ENCODE peak calls at places on chromosomes 4 and X, in seven cellular contexts. O is psoas muscle, A is lower lobe of right lung, P is lung, J is tibial artery, N is tibial nerve, T is A549. C is an unnamed sample.

GRCh38 chr4:39621582-39621981 is 17.1 kb downstream of the SMIM14 start:
- DNase-seq in O (peak), A (peak), P (peak), J (peak), N (no peak), T (no peak), C (no peak)

GRCh38 chrX:79369871-79370270 is 2.7 kb upstream of the ITM2A start:
- DNase-seq in O (no peak), A (no peak), P (no peak), J (no peak), N (no peak), T (no peak), C (no peak)

GRCh38 chr4:37812713-37813112 is 13.8 kb upstream of the PGM2 start:
- DNase-seq in O (no peak), A (no peak), P (no peak), J (no peak), N (no peak), T (peak), C (no peak)

GRCh38 chr4:1246111-1246881 is 2.6 kb downstream of the CTBP1 start:
- DNase-seq in O (peak), A (peak), P (peak), J (peak), N (no peak), T (no peak), C (no peak)

GRCh38 chr4:106264331-106264728 is 51.7 kb downstream of the TBCK start:
- DNase-seq in O (no peak), A (no peak), P (no peak), J (no peak), N (no peak), T (no peak), C (no peak)

GRCh38 chrX:317424-318067 is 1.1 kb downstream of the GTPBP6 start:
- DNase-seq in O (no peak), A (no peak), P (no peak), J (no peak), N (no peak), T (peak), C (peak)

GRCh38 chr4:159655547-159655946 is 552.7 kb downstream of the RAPGEF2 start:
- DNase-seq in O (no peak), A (no peak), P (no peak), J (no peak), N (no peak), T (no peak), C (no peak)

GRCh38 chrX:119981286-119982070 is 37.9 kb upstream of the NKAP start:
- DNase-seq in O (no peak), A (no peak), P (no peak), J (no peak), N (no peak), T (no peak), C (no peak)

GRCh38 chr4:63787326-63787725 is 621.9 kb downstream of the TECRL start:
- DNase-seq in O (no peak), A (no peak), P (no peak), J (no peak), N (no peak), T (no peak), C (no peak)

GRCh38 chr4:15303052-15303641 is 124.7 kb upstream of the C1QTNF7 start:
- DNase-seq in O (no peak), A (no peak), P (no peak), J (no peak), N (no peak), T (peak), C (peak)

GRCh38 chr4:184961693-184962092 is 56.6 kb upstream of the HELT start:
- DNase-seq in O (no peak), A (no peak), P (no peak), J (no peak), N (no peak), T (no peak), C (no peak)

GRCh38 chr4:105831189-105831588 is 64.1 kb upstream of the NPNT start:
- DNase-seq in O (no peak), A (no peak), P (no peak), J (no peak), N (no peak), T (no peak), C (no peak)

GRCh38 chr4:84814100-84814750 is 152.3 kb downstream of the WDFY3 start:
- DNase-seq in O (peak), A (no peak), P (no peak), J (no peak), N (no peak), T (peak), C (peak)

GRCh38 chr4:40991908-40992307 is 222.4 kb downstream of the APBB2 start:
- DNase-seq in O (no peak), A (no peak), P (no peak), J (no peak), N (no peak), T (no peak), C (no peak)

GRCh38 chr4:38223801-38224236 is 263.6 kb downstream of the PTTG2 start:
- DNase-seq in O (no peak), A (no peak), P (no peak), J (no peak), N (no peak), T (no peak), C (no peak)

GRCh38 chrX:128691872-128692271 is 639.7 kb upstream of the ACTRT1 start:
- DNase-seq in O (no peak), A (no peak), P (no peak), J (no peak), N (no peak), T (no peak), C (no peak)

GRCh38 chr4:37388672-37389368 is 144.3 kb downstream of the NWD2 start:
- DNase-seq in O (no peak), A (no peak), P (no peak), J (no peak), N (no peak), T (no peak), C (no peak)

GRCh38 chrX:40098264-40099045 is 697 bp upstream of the BCOR start:
- DNase-seq in O (peak), A (peak), P (no peak), J (no peak), N (no peak), T (peak), C (no peak)

GRCh38 chr4:141046255-141046654 is 87.0 kb downstream of the RNF150 start:
- DNase-seq in O (no peak), A (no peak), P (no peak), J (no peak), N (no peak), T (no peak), C (peak)

GRCh38 chrX:31371956-31372355 is 300.1 kb upstream of the FTHL17 start:
- DNase-seq in O (no peak), A (no peak), P (no peak), J (no peak), N (no peak), T (no peak), C (no peak)

GRCh38 chr4:99029018-99029735 is 33.7 kb downstream of the METAP1 start:
- DNase-seq in O (no peak), A (no peak), P (no peak), J (no peak), N (no peak), T (no peak), C (no peak)

GRCh38 chr4:46993075-46994006 is at the start of gene GABRA4:
- DNase-seq in O (no peak), A (no peak), P (no peak), J (no peak), N (no peak), T (no peak), C (no peak)

GRCh38 chr4:11805837-11806236 is 377.1 kb upstream of the HS3ST1 start:
- DNase-seq in O (no peak), A (no peak), P (no peak), J (no peak), N (no peak), T (peak), C (no peak)

GRCh38 chrX:46599051-46599560 is 25.5 kb downstream of the CHST7 start:
- DNase-seq in O (no peak), A (no peak), P (no peak), J (no peak), N (no peak), T (no peak), C (no peak)

GRCh38 chr4:145153904-145154298 is 26.5 kb downstream of the OTUD4 start:
- DNase-seq in O (no peak), A (no peak), P (no peak), J (no peak), N (no peak), T (no peak), C (no peak)

GRCh38 chr4:3860061-3860912 is 94.1 kb downstream of the ADRA2C start:
- DNase-seq in O (no peak), A (peak), P (no peak), J (no peak), N (no peak), T (no peak), C (no peak)

GRCh38 chr4:80202190-80202711 is 4.9 kb downstream of the PRDM8 start:
- DNase-seq in O (peak), A (peak), P (peak), J (peak), N (peak), T (peak), C (no peak)

GRCh38 chrX:153819398-153820083 is 10.8 kb downstream of the PDZD4 start:
- DNase-seq in O (peak), A (no peak), P (no peak), J (no peak), N (no peak), T (no peak), C (no peak)
- H3K27ac ChIP-seq in O (no peak), A (no peak), P (no peak), J (peak), N (no peak), T (peak), C (no peak)

DNA sequence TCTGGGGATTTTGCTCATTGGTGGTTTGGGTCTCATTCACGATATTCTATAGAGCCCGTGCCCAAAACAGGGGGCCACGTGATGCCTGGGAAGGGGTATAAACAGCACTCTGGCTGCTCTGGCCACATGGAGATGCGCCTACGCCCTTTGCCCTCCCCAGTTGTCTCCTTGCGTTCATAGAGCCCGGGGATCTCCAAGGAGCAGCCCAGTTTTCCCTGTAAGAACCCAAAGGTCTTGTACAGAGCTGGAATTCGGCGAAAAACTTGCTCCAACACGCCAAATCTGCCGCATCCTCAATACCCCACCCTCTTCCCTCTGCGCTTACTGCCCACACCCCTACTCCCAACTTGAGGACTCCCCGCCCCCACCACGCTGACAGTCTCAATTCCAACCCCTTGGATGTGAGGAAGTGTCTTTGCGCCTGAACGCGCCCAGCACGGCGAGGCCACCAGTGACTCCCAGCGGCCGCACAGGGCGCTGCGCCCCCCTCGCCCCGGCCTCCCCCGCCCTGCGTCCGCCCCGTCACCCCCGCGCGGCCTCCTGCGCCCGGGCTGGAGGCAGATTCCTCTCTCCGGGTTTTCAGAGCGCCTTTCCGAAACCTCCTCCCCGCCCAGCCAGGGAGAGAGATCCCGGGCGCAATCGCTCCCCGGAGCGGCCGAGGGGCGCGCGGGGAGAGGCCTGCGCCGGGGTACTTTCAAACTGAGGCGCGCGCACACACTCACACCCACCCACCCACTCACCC is at the start of gene NHS:
- DNase-seq in O (peak), A (peak), P (peak), J (peak), N (peak), T (peak), C (peak)
- H3K4me3 ChIP-seq in O (peak), A (peak), P (peak), J (peak), N (peak), T (peak), C (peak)

DNA sequence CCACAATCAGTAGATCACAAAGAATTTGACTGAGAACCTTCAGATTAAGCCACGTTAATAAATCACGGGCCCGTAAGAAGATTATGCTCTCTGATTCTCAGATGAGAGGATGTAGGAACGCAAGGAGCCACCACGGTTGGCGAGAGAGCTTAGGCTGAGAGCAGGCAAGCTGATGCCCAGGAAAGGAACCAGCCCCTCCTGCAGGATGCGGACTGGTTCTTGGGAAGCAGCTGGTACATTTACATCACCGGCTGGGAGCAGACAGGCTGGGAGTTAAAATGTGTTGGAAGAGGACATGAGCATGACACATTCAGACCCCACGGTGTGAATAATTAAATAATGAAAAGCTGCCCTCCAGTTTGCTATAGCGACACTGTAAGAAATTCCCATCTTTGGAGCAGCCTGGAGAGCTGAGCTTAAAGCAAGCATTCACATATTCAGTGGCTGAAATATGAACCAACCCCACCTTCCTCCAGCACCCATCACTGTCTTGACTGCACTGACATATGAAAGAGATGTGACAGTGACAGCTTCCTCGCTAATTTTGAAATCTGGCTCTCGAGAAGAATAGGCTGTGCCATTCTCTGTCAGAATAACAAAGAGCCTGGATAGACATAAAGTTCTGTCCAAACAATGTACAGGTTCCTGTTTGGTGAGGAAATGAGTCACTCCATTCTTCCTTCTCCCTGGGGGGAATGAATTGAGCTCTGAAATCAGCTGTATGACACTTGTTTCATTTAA is 33.1 kb downstream of the LNX1 start:
- DNase-seq in O (no peak), A (no peak), P (no peak), J (no peak), N (no peak), T (no peak), C (no peak)
- H3K27ac ChIP-seq in O (no peak), A (no peak), P (no peak), J (no peak), N (no peak), T (no peak), C (no peak)

GRCh38 chr4:110480031-110480549 is 4.1 kb downstream of the ENPEP start:
- DNase-seq in O (no peak), A (no peak), P (no peak), J (no peak), N (no peak), T (no peak), C (peak)

GRCh38 chr4:110472583-110473329 is 3.2 kb upstream of the ENPEP start:
- DNase-seq in O (no peak), A (no peak), P (no peak), J (no peak), N (no peak), T (no peak), C (no peak)

GRCh38 chr4:110480741-110481271 is 4.9 kb downstream of the ENPEP start:
- DNase-seq in O (no peak), A (no peak), P (no peak), J (no peak), N (no peak), T (no peak), C (no peak)

GRCh38 chr4:110477836-110478235 is 1.9 kb downstream of the ENPEP start:
- DNase-seq in O (no peak), A (no peak), P (no peak), J (no peak), N (no peak), T (no peak), C (no peak)

GRCh38 chr4:110475881-110476818 is at the start of gene ENPEP:
- DNase-seq in O (peak), A (no peak), P (no peak), J (no peak), N (no peak), T (no peak), C (no peak)
- H3K4me3 ChIP-seq in O (peak), A (peak), P (no peak), J (peak), N (peak), T (peak), C (peak)

GRCh38 chr4:146327859-146328258 is 113.5 kb downstream of the REELD1 start:
- DNase-seq in O (no peak), A (no peak), P (no peak), J (no peak), N (no peak), T (no peak), C (no peak)
- H3K27ac ChIP-seq in O (no peak), A (no peak), P (no peak), J (no peak), N (no peak), T (peak), C (no peak)

GRCh38 chr4:138242076-138242829 is at the start of gene SLC7A11:
- DNase-seq in O (no peak), A (peak), P (peak), J (no peak), N (no peak), T (peak), C (peak)

GRCh38 chr4:138241281-138242075 is 671 bp downstream of the SLC7A11 start:
- DNase-seq in O (no peak), A (no peak), P (no peak), J (no peak), N (no peak), T (no peak), C (no peak)

GRCh38 chr4:138243369-138243768 is 1.2 kb upstream of the SLC7A11 start:
- DNase-seq in O (no peak), A (no peak), P (no peak), J (no peak), N (no peak), T (no peak), C (no peak)

GRCh38 chr4:138239496-138239895 is 2.7 kb downstream of the SLC7A11 start:
- DNase-seq in O (no peak), A (no peak), P (no peak), J (no peak), N (no peak), T (no peak), C (no peak)

DNA sequence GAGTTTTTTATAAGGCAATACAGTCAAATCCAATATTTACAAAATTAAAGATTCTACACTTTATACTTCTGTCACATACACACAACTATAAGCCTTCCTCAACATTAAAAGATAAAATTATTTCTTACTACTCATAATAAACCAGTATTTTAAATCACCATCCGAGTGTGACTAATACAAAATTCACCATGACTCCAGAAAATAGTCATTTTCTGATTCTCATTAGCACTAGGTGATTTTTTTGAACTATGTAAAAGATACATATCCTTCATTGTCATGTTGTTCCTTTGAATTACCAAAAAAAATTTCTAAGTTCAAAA is 641 bp upstream of the SLC7A11 start:
- DNase-seq in O (no peak), A (no peak), P (no peak), J (no peak), N (no peak), T (no peak), C (no peak)
- H3K4me3 ChIP-seq in O (peak), A (peak), P (no peak), J (peak), N (peak), T (peak), C (peak)

GRCh38 chr4:78613522-78614311 is 62.1 kb downstream of the ANXA3 start:
- DNase-seq in O (no peak), A (no peak), P (no peak), J (no peak), N (no peak), T (no peak), C (no peak)
- H3K27ac ChIP-seq in O (no peak), A (no peak), P (no peak), J (no peak), N (no peak), T (peak), C (no peak)

GRCh38 chrX:103066606-103067005 is 2.6 kb upstream of the BEX1 start:
- DNase-seq in O (no peak), A (no peak), P (no peak), J (no peak), N (no peak), T (no peak), C (no peak)

GRCh38 chrX:103063191-103063845 is 653 bp downstream of the BEX1 start:
- DNase-seq in O (no peak), A (no peak), P (no peak), J (no peak), N (no peak), T (no peak), C (no peak)

GRCh38 chrX:103061486-103061885 is 2.5 kb downstream of the BEX1 start:
- DNase-seq in O (no peak), A (no peak), P (no peak), J (no peak), N (no peak), T (no peak), C (no peak)

GRCh38 chrX:103063918-103064434 is at the start of gene BEX1:
- DNase-seq in O (no peak), A (peak), P (no peak), J (no peak), N (no peak), T (no peak), C (no peak)
- H3K4me3 ChIP-seq in O (peak), A (peak), P (peak), J (peak), N (peak), T (no peak), C (no peak)

GRCh38 chrX:14948701-14949100 is 75.5 kb downstream of the MOSPD2 start:
- DNase-seq in O (no peak), A (no peak), P (no peak), J (no peak), N (no peak), T (no peak), C (no peak)
- H3K27ac ChIP-seq in O (no peak), A (no peak), P (no peak), J (no peak), N (no peak), T (no peak), C (no peak)